ENCODE peak calls at places on chromosome 20, in eight cellular contexts. C is MM.1S, O is Panc1, D is astrocyte of the spinal cord, R is fibroblast of lung, X is fibroblast of the aortic adventitia, Q is bronchial epithelial cell, B is AG04450. W is an unnamed sample.

GRCh38 chr20:6599876-6600275 is 167.6 kb upstream of the BMP2 start:
- DNase-seq in R (peak), D (no peak), B (no peak), Q (no peak), X (no peak), C (no peak), O (no peak), W (peak)

GRCh38 chr20:38460040-38460623 is 12.5 kb upstream of the RALGAPB start:
- DNase-seq in X (peak), B (no peak), C (no peak), D (peak), Q (peak), O (no peak), R (peak), W (peak)

GRCh38 chr20:49608752-49609670 is 41.1 kb upstream of the PTGIS start:
- DNase-seq in Q (peak), B (no peak), X (peak), C (peak), D (no peak), O (peak), R (peak), W (peak)

GRCh38 chr20:32368930-32369329 is 10.8 kb downstream of the ASXL1 start:
- DNase-seq in D (peak), Q (no peak), C (peak), R (peak), X (peak), O (no peak), B (no peak), W (peak)

GRCh38 chr20:20214757-20215275 is 153.1 kb upstream of the INSM1 start:
- DNase-seq in Q (no peak), B (no peak), C (no peak), O (no peak), X (no peak), R (no peak), D (no peak), W (no peak)

GRCh38 chr20:56750430-56750829 is 121.3 kb downstream of the TFAP2C start:
- DNase-seq in O (no peak), R (no peak), Q (no peak), X (no peak), D (no peak), C (no peak), B (no peak), W (no peak)

GRCh38 chr20:40176442-40176841 is 512.6 kb downstream of the MAFB start:
- DNase-seq in R (no peak), C (no peak), X (no peak), Q (peak), O (no peak), B (no peak), D (no peak), W (no peak)

GRCh38 chr20:23143098-23143497 is 57.0 kb upstream of the CD93 start:
- DNase-seq in O (peak), B (no peak), C (no peak), D (peak), R (peak), Q (peak), X (peak), W (peak)

GRCh38 chr20:57155415-57155814 is 111.0 kb downstream of the BMP7 start:
- DNase-seq in Q (no peak), R (no peak), B (no peak), C (no peak), O (no peak), X (no peak), D (no peak), W (no peak)

GRCh38 chr20:45788351-45788750 is 3.3 kb downstream of the WFDC3 start:
- DNase-seq in O (no peak), R (no peak), B (no peak), Q (no peak), D (no peak), X (no peak), C (no peak), W (no peak)

GRCh38 chr20:8912731-8913130 is 156.2 kb upstream of the PLCB4 start:
- DNase-seq in B (no peak), D (no peak), O (no peak), Q (no peak), R (no peak), X (no peak), C (no peak), W (no peak)

GRCh38 chr20:6395695-6396094 is 272.9 kb upstream of the FERMT1 start:
- DNase-seq in Q (peak), C (no peak), R (peak), O (no peak), B (no peak), X (no peak), D (peak), W (peak)

GRCh38 chr20:50057409-50058053 is 55.4 kb downstream of the UBE2V1 start:
- DNase-seq in R (no peak), O (no peak), Q (no peak), C (no peak), D (no peak), X (no peak), B (no peak), W (no peak)

GRCh38 chr20:60630609-60631008 is 621.5 kb upstream of the CDH4 start:
- DNase-seq in Q (no peak), X (no peak), R (no peak), O (no peak), C (no peak), B (no peak), D (no peak), W (no peak)

GRCh38 chr20:6051505-6051904 is 2.4 kb downstream of the LRRN4 start:
- DNase-seq in O (no peak), R (peak), B (peak), Q (peak), X (peak), D (peak), C (no peak), W (peak)

GRCh38 chr20:3071610-3072529 is at the start of gene OXT:
- DNase-seq in O (no peak), Q (no peak), B (no peak), X (no peak), R (peak), D (no peak), C (no peak), W (no peak)

GRCh38 chr20:7716286-7716972 is 223.8 kb downstream of the HAO1 start:
- DNase-seq in C (peak), Q (no peak), R (no peak), B (no peak), D (no peak), O (no peak), X (peak), W (peak)

GRCh38 chr20:46757754-46758678 is 48.6 kb downstream of the SLC2A10 start:
- DNase-seq in D (peak), Q (peak), O (no peak), R (peak), X (peak), B (no peak), C (peak), W (peak)

GRCh38 chr20:52056203-52057062 is 135.1 kb downstream of the ZFP64 start:
- DNase-seq in D (peak), C (no peak), R (peak), X (peak), B (peak), Q (peak), O (no peak), W (peak)

GRCh38 chr20:6705106-6705766 is 62.2 kb upstream of the BMP2 start:
- DNase-seq in X (peak), C (no peak), R (peak), D (no peak), O (no peak), B (no peak), Q (no peak), W (no peak)

GRCh38 chr20:8808180-8808535 is 260.7 kb upstream of the PLCB4 start:
- DNase-seq in R (no peak), D (no peak), O (no peak), B (no peak), X (no peak), Q (no peak), C (no peak), W (no peak)

GRCh38 chr20:50313223-50313820 is 122.7 kb downstream of the CEBPB start:
- DNase-seq in O (no peak), Q (peak), D (no peak), R (no peak), C (no peak), B (no peak), X (no peak), W (peak)

GRCh38 chr20:32611286-32611685 is 26.2 kb upstream of the NOL4L start:
- DNase-seq in B (no peak), Q (no peak), O (no peak), R (no peak), X (no peak), D (no peak), C (no peak), W (no peak)

GRCh38 chr20:57526885-57527566 is 2.1 kb upstream of the CTCFL start:
- DNase-seq in R (no peak), D (no peak), Q (no peak), O (no peak), C (no peak), X (no peak), B (no peak), W (no peak)

GRCh38 chr20:49978685-49979029 is 4.1 kb upstream of the SNAI1 start:
- DNase-seq in C (no peak), D (no peak), X (no peak), Q (no peak), B (no peak), R (no peak), O (no peak), W (no peak)

GRCh38 chr20:7959484-7959883 is 19.2 kb upstream of the HAO1 start:
- DNase-seq in X (no peak), Q (peak), O (no peak), R (no peak), D (no peak), C (no peak), B (no peak), W (no peak)

GRCh38 chr20:40990542-40991120 is 38.0 kb upstream of the TOP1 start:
- DNase-seq in Q (peak), B (peak), R (peak), O (peak), C (peak), D (peak), X (peak), W (peak)

GRCh38 chr20:46757135-46757534 is 47.7 kb downstream of the SLC2A10 start:
- DNase-seq in D (no peak), O (no peak), C (no peak), R (no peak), B (no peak), X (no peak), Q (no peak), W (no peak)

GRCh38 chr20:15378151-15378550 is 1040.7 kb upstream of the FLRT3 start:
- DNase-seq in C (no peak), B (no peak), X (no peak), O (no peak), R (no peak), D (no peak), Q (no peak), W (no peak)
- TF ChIP-seq CTCF in C (no peak), B (peak), X (no peak), O (no peak), R (no peak), D (peak), Q (no peak), W (no peak)

GRCh38 chr20:1697592-1697991 is 40.0 kb upstream of the SIRPG start:
- DNase-seq in B (no peak), R (no peak), O (no peak), D (no peak), X (no peak), C (no peak), Q (peak), W (no peak)
- H3K4me3 ChIP-seq in B (no peak), R (no peak), O (no peak), D (no peak), X (no peak), C (no peak), Q (no peak), W (no peak)

GRCh38 chr20:35395728-35396127 is 16.0 kb downstream of the UQCC1 start:
- DNase-seq in O (no peak), X (peak), Q (no peak), D (peak), C (no peak), B (no peak), R (peak), W (peak)
- TF ChIP-seq CTCF in O (no peak), X (peak), Q (no peak), D (peak), C (no peak), B (peak), R (no peak), W (peak)

DNA sequence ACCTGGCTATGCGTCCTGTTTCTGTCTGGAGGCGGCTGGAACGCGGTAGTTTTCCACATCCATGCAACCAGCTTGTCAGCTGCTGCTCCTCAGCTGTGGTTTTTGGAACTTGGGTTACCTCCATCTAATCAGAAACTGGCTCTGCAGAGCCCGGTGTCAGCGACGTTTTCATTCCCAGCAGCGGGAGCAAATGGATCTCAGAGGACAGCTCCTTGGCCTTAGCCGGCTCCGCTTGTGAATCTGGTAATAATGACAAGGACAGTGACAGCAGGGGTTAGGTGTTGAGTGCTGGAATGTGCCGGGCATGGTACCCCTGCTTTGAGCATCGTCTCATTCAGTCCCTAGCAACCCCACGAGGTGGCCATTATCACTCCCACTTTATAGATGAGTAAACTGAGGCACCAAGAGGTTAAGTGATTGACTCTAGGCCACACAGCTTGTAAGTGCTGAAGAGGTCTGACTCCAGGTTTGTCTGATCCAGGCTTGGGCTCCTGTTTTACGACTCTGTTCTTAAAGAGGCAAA is 1.3 kb downstream of the SLCO4A1 start:
- DNase-seq in C (no peak), X (peak), R (no peak), O (no peak), D (no peak), B (no peak), Q (no peak), W (no peak)
- H3K4me3 ChIP-seq in C (peak), X (peak), R (peak), O (peak), D (no peak), B (peak), Q (no peak), W (no peak)

DNA sequence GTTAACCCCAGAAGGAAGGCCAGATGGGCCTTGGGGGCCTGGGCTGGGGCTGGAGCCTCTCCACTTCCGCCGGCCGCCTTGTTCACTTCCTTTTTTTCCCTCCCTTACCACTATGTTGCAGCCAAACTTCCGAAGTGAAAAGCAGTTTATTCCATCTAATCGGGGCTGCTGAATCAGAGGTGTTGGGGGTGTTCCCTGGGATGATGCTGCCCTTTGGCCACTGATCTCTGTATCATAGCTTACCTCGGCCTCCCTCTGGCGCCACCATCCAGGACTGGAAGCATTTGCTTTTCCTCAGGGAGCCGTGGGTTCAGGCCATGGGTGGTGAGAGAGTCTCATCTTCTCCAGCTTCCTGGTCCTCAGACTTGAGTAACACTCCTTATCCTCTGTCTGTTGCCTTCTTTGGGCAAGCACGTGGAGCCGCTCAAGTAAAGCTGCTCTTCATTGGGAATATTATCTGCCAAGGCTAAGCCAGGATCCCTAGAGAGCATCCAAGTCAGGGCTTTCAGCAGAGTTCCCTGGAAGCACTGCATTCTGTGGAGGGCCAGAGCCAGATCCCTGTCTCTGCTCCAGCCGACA is 39.6 kb downstream of the SLX4IP start:
- DNase-seq in R (no peak), Q (no peak), X (peak), C (no peak), D (no peak), O (no peak), B (no peak), W (no peak)
- TF ChIP-seq CTCF in R (no peak), Q (no peak), X (no peak), C (no peak), D (no peak), O (no peak), B (no peak), W (no peak)

GRCh38 chr20:17568972-17569471 is 853 bp upstream of the DSTN start:
- DNase-seq in D (peak), B (peak), C (no peak), Q (peak), O (peak), X (peak), R (peak), W (peak)
- H3K4me3 ChIP-seq in D (peak), B (peak), C (peak), Q (peak), O (peak), X (peak), R (peak), W (peak)

GRCh38 chr20:44696315-44696714 is 18.9 kb upstream of the CCN5 start:
- DNase-seq in Q (no peak), C (no peak), D (no peak), B (no peak), O (no peak), X (no peak), R (no peak), W (no peak)
- TF ChIP-seq CTCF in Q (peak), C (peak), D (no peak), B (no peak), O (no peak), X (peak), R (no peak), W (no peak)

W was measured in fibroblast of pulmonary artery.